ENCODE peak calls at places on chromosome 15, in five cellular contexts. A is stimulated activated CD8-positive, alpha-beta memory T cell treated with anti-CD3 and anti-CD28 coated beads, Interleukin-15, amount 100 ng/mL, for 24 hours; T is kidney glomerular epithelial cell; Q is T47D; X is heart right ventricle. P is an unnamed sample.
A peak's percentile ranks its signal among the peaks of the same experiment; 100 is the strongest.

GRCh38 chr15:43872416-43873020 is 45.7 kb downstream of the WDR76 start:
- DNase-seq in A (no peak), T (peak; percentile 47), Q (peak; percentile 51), X (peak; percentile 57), P (peak; percentile 27)

GRCh38 chr15:29822100-29822684 is at the start of gene TJP1:
- DNase-seq in A (no peak), T (peak; percentile 74), Q (peak; percentile 57), X (peak; percentile 80), P (peak; percentile 83)

GRCh38 chr15:77851086-77851485 is 218.4 kb upstream of the LINGO1 start:
- DNase-seq in A (no peak), T (no peak), Q (no peak), X (no peak), P (no peak)

GRCh38 chr15:100340721-100341661 is 784 bp downstream of the ADAMTS17 start:
- DNase-seq in A (no peak), T (no peak), Q (no peak), X (no peak), P (no peak)

GRCh38 chr15:64343222-64343621 is 12.8 kb downstream of the CSNK1G1 start:
- DNase-seq in A (no peak), T (no peak), Q (no peak), X (no peak), P (no peak)

GRCh38 chr15:57485869-57486268 is 105.8 kb upstream of the MYZAP start:
- DNase-seq in A (no peak), T (peak; percentile 98), Q (no peak), X (no peak), P (no peak)

GRCh38 chr15:40595773-40596172 is 1.7 kb downstream of the KNL1 start:
- DNase-seq in A (no peak), T (no peak), Q (no peak), X (no peak), P (no peak)

GRCh38 chr15:48927181-48927580 is 36.5 kb downstream of the SHC4 start:
- DNase-seq in A (no peak), T (no peak), Q (no peak), X (no peak), P (no peak)

GRCh38 chr15:71595846-71596553 is 214.4 kb upstream of the NR2E3 start:
- DNase-seq in A (no peak), T (no peak), Q (no peak), X (no peak), P (no peak)